ENCODE peak calls at places on chromosomes 6 and 20, in ten cellular contexts. O is stimulated activated CD4-positive, alpha-beta T cell treated with anti-CD3 and anti-CD28 coated beads, Interleukin-12 subunit alpha, Interleukin-12 subunit beta, amount 100 ng/mL, for 48 hours; L is DMS79; P is PC-3; K is NT2/D1; M is activated T-helper 1 cell treated with anti-CD3 and anti-CD28 coated beads, Interleukin-2, amount 50 U/mL, for 16 hours; S is GDM1; B is B cell; A is anterior cingulate cortex; N is NCI-H1105. Z is an unnamed sample.

GRCh38 chr6:95553880-95554279 is 23.5 kb upstream of the MANEA start:
- DNase-seq in S (no peak), N (no peak), L (no peak), K (no peak), M (no peak), P (no peak), O (no peak), B (no peak), A (no peak), Z (no peak)

GRCh38 chr20:45098096-45098773 is 2.7 kb downstream of the KCNS1 start:
- DNase-seq in L (no peak), O (peak), A (no peak), P (no peak), N (no peak), M (no peak), K (peak), B (peak), S (no peak), Z (no peak)

GRCh38 chr6:91538622-91539021 is 951.8 kb upstream of the MAP3K7 start:
- DNase-seq in S (no peak), O (no peak), N (no peak), A (no peak), B (no peak), L (no peak), K (no peak), P (no peak), M (no peak), Z (no peak)

GRCh38 chr20:9323622-9324021 is 190.8 kb upstream of the LAMP5 start:
- DNase-seq in L (no peak), M (no peak), P (peak), N (no peak), B (no peak), A (no peak), O (no peak), S (no peak), K (no peak), Z (no peak)

GRCh38 chr6:39078695-39079094 is 30.1 kb downstream of the GLP1R start:
- DNase-seq in P (no peak), O (no peak), M (no peak), A (no peak), K (no peak), L (no peak), B (no peak), S (no peak), N (no peak), Z (no peak)

GRCh38 chr6:10297825-10298224 is 117.0 kb downstream of the TFAP2A start:
- DNase-seq in A (no peak), O (no peak), L (no peak), N (no peak), P (no peak), M (no peak), B (no peak), S (no peak), K (no peak), Z (no peak)

GRCh38 chr6:9540126-9540525 is 874.7 kb downstream of the TFAP2A start:
- DNase-seq in P (no peak), M (no peak), A (no peak), N (no peak), O (no peak), L (no peak), B (no peak), K (no peak), S (no peak), Z (no peak)

GRCh38 chr6:33981861-33982260 is 164.0 kb downstream of the GRM4 start:
- DNase-seq in P (no peak), O (no peak), N (no peak), M (no peak), L (no peak), A (no peak), S (no peak), B (no peak), K (no peak), Z (no peak)

GRCh38 chr20:3307078-3307477 is 68.1 kb upstream of the SLC4A11 start:
- DNase-seq in M (no peak), N (no peak), A (no peak), B (no peak), L (no peak), K (no peak), S (no peak), P (no peak), O (no peak), Z (no peak)

GRCh38 chr6:141290871-141291270 is 841.9 kb upstream of the GJE1 start:
- DNase-seq in L (no peak), S (no peak), B (no peak), A (no peak), O (no peak), N (no peak), M (no peak), K (no peak), P (peak), Z (no peak)

GRCh38 chr20:58619847-58620431 is 31.1 kb upstream of the STX16 start:
- DNase-seq in M (no peak), P (peak), K (no peak), O (no peak), A (no peak), N (no peak), L (no peak), B (no peak), S (no peak), Z (no peak)

GRCh38 chr20:5178046-5178445 is 51.2 kb downstream of the CDS2 start:
- DNase-seq in A (no peak), P (no peak), O (no peak), L (no peak), M (no peak), N (no peak), B (no peak), K (no peak), S (no peak), Z (no peak)

GRCh38 chr20:47809161-47809560 is 23.9 kb upstream of the SULF2 start:
- DNase-seq in O (no peak), K (no peak), M (no peak), B (no peak), S (no peak), L (no peak), P (no peak), N (no peak), A (no peak), Z (no peak)

GRCh38 chr6:44630125-44631028 is 242.9 kb downstream of the CDC5L start:
- DNase-seq in L (no peak), N (peak), K (peak), A (no peak), P (peak), S (no peak), M (no peak), O (peak), B (no peak), Z (no peak)

GRCh38 chr6:30490031-30490876 is 945 bp downstream of the HLA-E start:
- DNase-seq in P (peak), M (peak), K (no peak), B (peak), N (peak), A (no peak), L (no peak), O (peak), S (peak), Z (peak)

Z was measured in suprapubic skin.